ENCODE peak calls at places on chromosome 7, in eight cellular contexts. J is mammary epithelial cell, P is hepatocyte, O is psoas muscle, Y is HCT116, A is esophagus squamous epithelium, S is heart left ventricle, L is fibroblast of lung. N is an unnamed sample.

GRCh38 chr7:22296916-22297315 is 60.0 kb downstream of the RAPGEF5 start:
- DNase-seq in L (no peak), O (no peak), P (no peak), Y (no peak), A (no peak), S (no peak), J (no peak), N (no peak)

GRCh38 chr7:8154290-8154689 is 107.7 kb downstream of the ICA1 start:
- DNase-seq in P (no peak), S (no peak), O (no peak), Y (no peak), L (no peak), J (no peak), A (no peak), N (no peak)

GRCh38 chr7:91310829-91311460 is 46.7 kb downstream of the FZD1 start:
- DNase-seq in J (peak), S (no peak), Y (no peak), L (peak), A (no peak), P (no peak), O (no peak), N (peak)

GRCh38 chr7:77330169-77330882 is 85.8 kb downstream of the GSAP start:
- DNase-seq in O (no peak), P (no peak), J (peak), Y (no peak), S (peak), L (no peak), A (no peak), N (no peak)

GRCh38 chr7:100493476-100494264 is 9.9 kb downstream of the NYAP1 start:
- DNase-seq in O (peak), P (peak), Y (no peak), J (no peak), L (peak), S (no peak), A (no peak), N (peak)

GRCh38 chr7:99864041-99864440 is 12.8 kb downstream of the OR2AE1 start:
- DNase-seq in P (no peak), S (no peak), J (peak), A (no peak), O (no peak), Y (no peak), L (peak), N (no peak)

GRCh38 chr7:134706468-134706867 is 59.8 kb downstream of the BPGM start:
- DNase-seq in S (no peak), O (no peak), A (no peak), P (no peak), Y (no peak), L (no peak), J (no peak), N (no peak)

GRCh38 chr7:45599851-45600706 is 25.9 kb downstream of the ADCY1 start:
- DNase-seq in L (no peak), J (no peak), A (no peak), Y (no peak), S (peak), O (no peak), P (no peak), N (peak)

GRCh38 chr7:69622960-69623359 is 24.7 kb downstream of the AUTS2 start:
- DNase-seq in L (no peak), Y (no peak), A (no peak), O (no peak), S (no peak), P (no peak), J (no peak), N (no peak)

GRCh38 chr7:95376632-95377380 is 19.4 kb downstream of the PON3 start:
- DNase-seq in J (no peak), A (no peak), S (no peak), Y (no peak), O (no peak), L (no peak), P (no peak), N (no peak)

GRCh38 chr7:107494315-107494751 is 24.5 kb downstream of the GPR22 start:
- DNase-seq in J (peak), P (no peak), L (peak), A (no peak), Y (no peak), O (no peak), S (no peak), N (no peak)

GRCh38 chr7:91424372-91424771 is 160.1 kb downstream of the FZD1 start:
- DNase-seq in O (no peak), S (no peak), A (no peak), P (no peak), J (no peak), Y (no peak), L (no peak), N (peak)

GRCh38 chr7:47153571-47153970 is 428.3 kb downstream of the TNS3 start:
- DNase-seq in Y (no peak), O (no peak), L (peak), P (peak), S (no peak), J (no peak), A (no peak), N (no peak)

DNA sequence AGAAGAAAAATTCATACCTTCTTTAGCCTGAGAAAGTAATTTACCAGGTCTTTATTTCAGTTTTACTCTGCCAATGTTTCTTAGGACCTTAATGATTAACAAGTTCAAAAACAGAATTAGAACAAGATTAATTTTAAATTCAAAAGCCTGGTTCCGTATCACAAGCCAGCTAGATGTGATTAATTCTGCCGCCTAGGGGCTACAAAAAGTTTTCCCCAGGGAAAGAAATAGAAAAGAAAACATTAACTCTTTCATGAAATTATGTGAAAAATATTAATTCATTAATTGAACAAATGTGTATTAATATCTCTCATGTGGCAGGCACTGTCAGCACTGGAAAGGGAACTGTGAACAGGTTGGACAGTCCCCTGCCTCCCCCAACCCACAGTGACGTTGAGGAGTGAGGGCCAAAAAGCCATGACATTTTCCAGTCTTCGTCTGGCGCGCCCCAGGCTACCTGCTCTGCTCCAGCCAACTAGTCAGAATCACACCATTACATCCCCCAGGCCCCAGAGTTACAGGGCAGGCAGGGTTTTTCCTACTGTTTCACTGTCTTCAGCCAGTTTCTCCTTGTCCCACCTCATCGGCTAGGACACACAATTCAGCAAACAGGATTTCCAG is 20.1 kb downstream of the TMEM176A start:
- DNase-seq in A (no peak), S (no peak), O (no peak), P (no peak), L (no peak), J (no peak), Y (no peak), N (no peak)
- TF ChIP-seq CTCF in A (no peak), S (peak), O (no peak), P (no peak), L (no peak), J (no peak), Y (no peak), N (no peak)

GRCh38 chr7:342681-343216 is 52.8 kb downstream of the FOXL3 start:
- DNase-seq in A (no peak), Y (no peak), J (no peak), O (peak), L (no peak), P (no peak), S (no peak), N (no peak)
- H3K27ac ChIP-seq in A (no peak), Y (no peak), J (no peak), O (peak), L (no peak), P (peak), S (peak), N (no peak)

GRCh38 chr7:17472939-17473338 is 174.5 kb downstream of the AHR start:
- DNase-seq in S (no peak), Y (no peak), P (no peak), O (no peak), J (no peak), A (no peak), L (no peak), N (no peak)

GRCh38 chr7:17472518-17472917 is 174.1 kb downstream of the AHR start:
- DNase-seq in O (no peak), A (no peak), J (no peak), Y (no peak), P (no peak), L (no peak), S (no peak), N (no peak)

GRCh38 chr7:17477182-17477581 is 178.7 kb downstream of the AHR start:
- DNase-seq in Y (no peak), P (no peak), L (no peak), J (no peak), O (no peak), S (no peak), A (no peak), N (no peak)

DNA sequence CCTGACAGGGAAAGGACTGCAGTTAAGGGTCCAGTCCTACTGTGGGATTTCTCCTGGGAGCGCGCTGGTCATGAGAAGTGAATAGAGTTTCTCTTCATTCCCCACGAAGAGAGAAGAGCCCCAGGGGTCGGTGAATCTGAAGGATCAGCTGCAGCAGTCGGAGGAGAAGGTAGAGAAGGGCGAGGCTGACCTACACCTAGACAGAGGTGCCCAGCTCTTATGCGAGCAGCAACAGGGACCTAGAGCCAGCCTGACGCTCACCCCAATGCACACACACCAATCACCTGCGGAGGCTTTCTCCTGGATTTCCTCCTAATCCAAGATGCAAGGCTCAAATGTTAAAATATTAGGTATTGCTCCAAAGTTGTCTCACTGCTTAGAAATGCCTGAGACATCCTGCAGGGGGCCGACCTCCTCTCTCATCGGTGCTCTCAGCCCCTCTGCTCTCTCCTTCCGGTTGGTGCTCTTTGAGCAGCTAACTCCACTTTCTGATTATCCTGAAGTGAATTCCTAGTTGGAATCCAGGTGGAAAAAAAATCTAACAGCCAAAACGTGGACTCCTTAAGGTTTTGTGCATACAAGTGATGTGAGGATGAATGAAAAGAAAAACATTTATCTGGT is 176.4 kb downstream of the AHR start:
- DNase-seq in S (no peak), Y (no peak), J (no peak), P (no peak), A (no peak), O (no peak), L (no peak), N (peak)
- TF ChIP-seq CTCF in S (no peak), Y (peak), J (peak), P (no peak), A (no peak), O (no peak), L (peak), N (peak)

GRCh38 chr7:92910976-92911375 is 74.6 kb upstream of the CDK6 start:
- DNase-seq in O (no peak), S (no peak), Y (no peak), P (no peak), J (no peak), L (no peak), A (no peak), N (no peak)

GRCh38 chr7:92914645-92915044 is 78.3 kb upstream of the CDK6 start:
- DNase-seq in O (no peak), P (no peak), J (no peak), S (no peak), L (peak), A (no peak), Y (no peak), N (no peak)

GRCh38 chr7:92913849-92914248 is 77.5 kb upstream of the CDK6 start:
- DNase-seq in A (no peak), O (no peak), Y (no peak), J (no peak), P (no peak), L (no peak), S (no peak), N (no peak)

GRCh38 chr7:92916751-92917369 is 80.5 kb upstream of the CDK6 start:
- DNase-seq in P (no peak), A (no peak), J (peak), S (no peak), Y (peak), L (peak), O (no peak), N (peak)

DNA sequence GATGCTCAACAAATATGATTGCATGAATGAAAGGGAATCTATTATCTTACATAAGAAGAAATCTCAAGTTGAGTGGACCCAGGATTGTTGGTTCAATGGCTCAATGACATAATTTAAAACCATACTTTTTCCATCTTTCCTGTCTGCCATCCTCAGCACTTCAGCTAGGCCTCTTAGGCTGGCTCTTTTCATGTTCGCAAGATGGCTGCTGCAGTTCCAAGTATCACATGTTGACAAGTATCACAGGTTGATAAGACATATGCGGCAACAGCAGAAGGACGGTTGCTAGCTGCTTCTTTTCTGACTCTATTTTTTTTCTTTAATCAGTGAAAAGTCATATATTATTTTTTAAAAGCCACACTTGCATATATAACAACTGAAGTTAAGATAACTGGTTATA is 79.0 kb upstream of the CDK6 start:
- DNase-seq in P (no peak), Y (no peak), L (no peak), A (no peak), O (no peak), J (no peak), S (no peak), N (no peak)
- H3K27ac ChIP-seq in P (no peak), Y (no peak), L (no peak), A (no peak), O (no peak), J (no peak), S (no peak), N (no peak)